ENCODE peak calls at places on chromosomes 16 and 17, in five cellular contexts. One of them, this sample, is unnamed.

GRCh38 chr16:84052071-84052622 is 9.6 kb upstream of the SLC38A8 start:
- DNase-seq in stimulated activated CD4-positive, alpha-beta T cell treated with anti-CD3 and anti-CD28 coated beads, Interleukin-1b, Interleukin-23, amount 100 ng/mL, for 24 hours: no peak
- DNase-seq in skeletal muscle cell: no peak
- DNase-seq in A549: no peak
- DNase-seq in germinal center: no peak
- DNase-seq in this sample: no peak

GRCh38 chr16:4940719-4941118 is 3.8 kb upstream of the PPL start:
- DNase-seq in skeletal muscle cell: no peak
- DNase-seq in germinal center: no peak
- DNase-seq in stimulated activated CD4-positive, alpha-beta T cell treated with anti-CD3 and anti-CD28 coated beads, Interleukin-1b, Interleukin-23, amount 100 ng/mL, for 24 hours: no peak
- DNase-seq in A549: no peak
- DNase-seq in this sample: no peak

GRCh38 chr17:41530062-41531048 is 2.2 kb upstream of the KRT19 start:
- DNase-seq in A549: peak
- DNase-seq in skeletal muscle cell: peak
- DNase-seq in stimulated activated CD4-positive, alpha-beta T cell treated with anti-CD3 and anti-CD28 coated beads, Interleukin-1b, Interleukin-23, amount 100 ng/mL, for 24 hours: no peak
- DNase-seq in germinal center: no peak
- DNase-seq in this sample: no peak

GRCh38 chr17:50533720-50534148 is 1.2 kb downstream of the EPN3 start:
- DNase-seq in stimulated activated CD4-positive, alpha-beta T cell treated with anti-CD3 and anti-CD28 coated beads, Interleukin-1b, Interleukin-23, amount 100 ng/mL, for 24 hours: no peak
- DNase-seq in germinal center: no peak
- DNase-seq in skeletal muscle cell: no peak
- DNase-seq in A549: no peak
- DNase-seq in this sample: no peak

GRCh38 chr17:39687101-39687545 is 734 bp downstream of the PGAP3 start:
- DNase-seq in stimulated activated CD4-positive, alpha-beta T cell treated with anti-CD3 and anti-CD28 coated beads, Interleukin-1b, Interleukin-23, amount 100 ng/mL, for 24 hours: no peak
- DNase-seq in germinal center: no peak
- DNase-seq in A549: no peak
- DNase-seq in skeletal muscle cell: no peak
- DNase-seq in this sample: no peak

GRCh38 chr17:5786510-5786875 is 202.2 kb upstream of the NLRP1 start:
- DNase-seq in skeletal muscle cell: no peak
- DNase-seq in germinal center: no peak
- DNase-seq in stimulated activated CD4-positive, alpha-beta T cell treated with anti-CD3 and anti-CD28 coated beads, Interleukin-1b, Interleukin-23, amount 100 ng/mL, for 24 hours: no peak
- DNase-seq in A549: no peak
- DNase-seq in this sample: no peak

GRCh38 chr17:58947411-58948208 is 159.1 kb downstream of the TRIM37 start:
- DNase-seq in germinal center: no peak
- DNase-seq in skeletal muscle cell: no peak
- DNase-seq in A549: no peak
- DNase-seq in stimulated activated CD4-positive, alpha-beta T cell treated with anti-CD3 and anti-CD28 coated beads, Interleukin-1b, Interleukin-23, amount 100 ng/mL, for 24 hours: no peak
- DNase-seq in this sample: no peak

GRCh38 chr17:35171834-35172233 is 22.4 kb downstream of the SLC35G3 start:
- DNase-seq in germinal center: no peak
- DNase-seq in stimulated activated CD4-positive, alpha-beta T cell treated with anti-CD3 and anti-CD28 coated beads, Interleukin-1b, Interleukin-23, amount 100 ng/mL, for 24 hours: no peak
- DNase-seq in skeletal muscle cell: no peak
- DNase-seq in A549: no peak
- DNase-seq in this sample: no peak

GRCh38 chr17:41284043-41284442 is 8.5 kb downstream of the KRTAP9-7 start:
- DNase-seq in A549: no peak
- DNase-seq in skeletal muscle cell: no peak
- DNase-seq in stimulated activated CD4-positive, alpha-beta T cell treated with anti-CD3 and anti-CD28 coated beads, Interleukin-1b, Interleukin-23, amount 100 ng/mL, for 24 hours: no peak
- DNase-seq in germinal center: no peak
- DNase-seq in this sample: no peak

GRCh38 chr16:89712476-89712805 is 8.3 kb downstream of the VPS9D1 start:
- DNase-seq in stimulated activated CD4-positive, alpha-beta T cell treated with anti-CD3 and anti-CD28 coated beads, Interleukin-1b, Interleukin-23, amount 100 ng/mL, for 24 hours: no peak
- DNase-seq in A549: no peak
- DNase-seq in skeletal muscle cell: no peak
- DNase-seq in germinal center: no peak
- DNase-seq in this sample: no peak

GRCh38 chr16:65071371-65072311 is 50.2 kb downstream of the CDH11 start:
- DNase-seq in A549: no peak
- DNase-seq in skeletal muscle cell: peak
- DNase-seq in germinal center: no peak
- DNase-seq in stimulated activated CD4-positive, alpha-beta T cell treated with anti-CD3 and anti-CD28 coated beads, Interleukin-1b, Interleukin-23, amount 100 ng/mL, for 24 hours: no peak
- DNase-seq in this sample: no peak

GRCh38 chr17:4605826-4606225 is 21.5 kb downstream of the SMTNL2 start:
- DNase-seq in skeletal muscle cell: no peak
- DNase-seq in stimulated activated CD4-positive, alpha-beta T cell treated with anti-CD3 and anti-CD28 coated beads, Interleukin-1b, Interleukin-23, amount 100 ng/mL, for 24 hours: no peak
- DNase-seq in A549: no peak
- DNase-seq in germinal center: no peak
- DNase-seq in this sample: no peak

GRCh38 chr17:79082311-79083190 is 7.9 kb downstream of the ENGASE start:
- DNase-seq in stimulated activated CD4-positive, alpha-beta T cell treated with anti-CD3 and anti-CD28 coated beads, Interleukin-1b, Interleukin-23, amount 100 ng/mL, for 24 hours: no peak
- DNase-seq in germinal center: peak
- DNase-seq in A549: peak
- DNase-seq in skeletal muscle cell: no peak
- DNase-seq in this sample: no peak

GRCh38 chr17:69468211-69468610 is 53.7 kb downstream of the MAP2K6 start:
- DNase-seq in A549: no peak
- DNase-seq in germinal center: no peak
- DNase-seq in stimulated activated CD4-positive, alpha-beta T cell treated with anti-CD3 and anti-CD28 coated beads, Interleukin-1b, Interleukin-23, amount 100 ng/mL, for 24 hours: no peak
- DNase-seq in skeletal muscle cell: no peak
- DNase-seq in this sample: no peak

GRCh38 chr17:71846561-71846960 is 274.3 kb upstream of the SOX9 start:
- DNase-seq in germinal center: no peak
- DNase-seq in A549: no peak
- DNase-seq in stimulated activated CD4-positive, alpha-beta T cell treated with anti-CD3 and anti-CD28 coated beads, Interleukin-1b, Interleukin-23, amount 100 ng/mL, for 24 hours: no peak
- DNase-seq in skeletal muscle cell: no peak
- DNase-seq in this sample: peak

GRCh38 chr17:5630434-5630833 is 46.1 kb upstream of the NLRP1 start:
- DNase-seq in stimulated activated CD4-positive, alpha-beta T cell treated with anti-CD3 and anti-CD28 coated beads, Interleukin-1b, Interleukin-23, amount 100 ng/mL, for 24 hours: no peak
- DNase-seq in germinal center: no peak
- DNase-seq in A549: no peak
- DNase-seq in skeletal muscle cell: peak
- DNase-seq in this sample: no peak

GRCh38 chr17:67862614-67863217 is 37.4 kb downstream of the BPTF start:
- DNase-seq in stimulated activated CD4-positive, alpha-beta T cell treated with anti-CD3 and anti-CD28 coated beads, Interleukin-1b, Interleukin-23, amount 100 ng/mL, for 24 hours: no peak
- DNase-seq in skeletal muscle cell: no peak
- DNase-seq in A549: no peak
- DNase-seq in germinal center: no peak
- DNase-seq in this sample: no peak

GRCh38 chr16:47016700-47017133 is 43.2 kb upstream of the DNAJA2 start:
- DNase-seq in skeletal muscle cell: no peak
- DNase-seq in A549: no peak
- DNase-seq in germinal center: no peak
- DNase-seq in stimulated activated CD4-positive, alpha-beta T cell treated with anti-CD3 and anti-CD28 coated beads, Interleukin-1b, Interleukin-23, amount 100 ng/mL, for 24 hours: no peak
- DNase-seq in this sample: no peak

GRCh38 chr16:64983983-64984382 is 137.9 kb downstream of the CDH11 start:
- DNase-seq in A549: no peak
- DNase-seq in stimulated activated CD4-positive, alpha-beta T cell treated with anti-CD3 and anti-CD28 coated beads, Interleukin-1b, Interleukin-23, amount 100 ng/mL, for 24 hours: no peak
- DNase-seq in skeletal muscle cell: peak
- DNase-seq in germinal center: no peak
- DNase-seq in this sample: peak